ENCODE peak calls at places on chromosomes 2 and 18, in four cellular contexts. P, L, G and X are unnamed samples.

GRCh38 chr18:2538844-2539243 is 32.5 kb downstream of the METTL4 start:
- DNase-seq in G (no peak), L (no peak), P (no peak), X (no peak)

GRCh38 chr2:96895709-96896651 is 26.1 kb upstream of the SEMA4C start:
- DNase-seq in P (no peak), G (no peak), L (no peak), X (no peak)

GRCh38 chr2:46749042-46749461 is 166.6 kb downstream of the MCFD2 start:
- DNase-seq in G (no peak), P (no peak), L (no peak), X (peak; percentile 69)

GRCh38 chr2:50546790-50547189 is 485.1 kb downstream of the NRXN1 start:
- DNase-seq in L (no peak), P (no peak), G (no peak), X (no peak)

GRCh38 chr18:35861367-35862114 is 110.9 kb upstream of the RMP24 start:
- DNase-seq in G (peak; percentile 36), L (peak; percentile 33), P (no peak), X (no peak)

GRCh38 chr2:188292446-188293239 is 969 bp downstream of the GULP1 start:
- DNase-seq in L (no peak), P (peak; percentile 81), G (peak; percentile 88), X (no peak)

GRCh38 chr2:56582570-56582969 is 398.8 kb downstream of the CCDC85A start:
- DNase-seq in P (no peak), L (no peak), G (no peak), X (no peak)

GRCh38 chr2:25335971-25336370 is 5.8 kb downstream of the DNMT3A start:
- DNase-seq in L (no peak), G (peak; percentile 54), P (no peak), X (no peak)

GRCh38 chr2:239563561-239563960 is 162.7 kb upstream of the HDAC4 start:
- DNase-seq in L (no peak), G (no peak), P (no peak), X (no peak)

GRCh38 chr18:11751305-11752115 is 62.4 kb downstream of the GNAL start:
- DNase-seq in L (no peak), P (no peak), G (peak; percentile 78), X (no peak)

GRCh38 chr2:237432484-237433092 is 18.6 kb upstream of the COL6A3 start:
- DNase-seq in L (no peak), P (peak; percentile 15), G (no peak), X (no peak)

GRCh38 chr18:23401400-23402347 is 51.4 kb upstream of the RIOK3 start:
- DNase-seq in P (no peak), L (no peak), G (no peak), X (no peak)

GRCh38 chr2:64952113-64952895 is 36.9 kb upstream of the SLC1A4 start:
- DNase-seq in G (no peak), L (no peak), P (no peak), X (no peak)
- TF ChIP-seq POLR2AphosphoS5 in G (no peak), L (no peak), P (no peak), X (no peak)

GRCh38 chr2:57973621-57974186 is 72.9 kb upstream of the VRK2 start:
- DNase-seq in G (no peak), L (no peak), P (no peak), X (no peak)

GRCh38 chr2:57981369-57981768 is 65.2 kb upstream of the VRK2 start:
- DNase-seq in L (no peak), G (no peak), P (no peak), X (no peak)

GRCh38 chr2:57979158-57979557 is 67.4 kb upstream of the VRK2 start:
- DNase-seq in L (no peak), P (no peak), G (no peak), X (no peak)
- H3K4me3 ChIP-seq in L (no peak overlapping the region), P (no peak overlapping the region), G (no peak overlapping the region), X (no peak overlapping the region)

DNA sequence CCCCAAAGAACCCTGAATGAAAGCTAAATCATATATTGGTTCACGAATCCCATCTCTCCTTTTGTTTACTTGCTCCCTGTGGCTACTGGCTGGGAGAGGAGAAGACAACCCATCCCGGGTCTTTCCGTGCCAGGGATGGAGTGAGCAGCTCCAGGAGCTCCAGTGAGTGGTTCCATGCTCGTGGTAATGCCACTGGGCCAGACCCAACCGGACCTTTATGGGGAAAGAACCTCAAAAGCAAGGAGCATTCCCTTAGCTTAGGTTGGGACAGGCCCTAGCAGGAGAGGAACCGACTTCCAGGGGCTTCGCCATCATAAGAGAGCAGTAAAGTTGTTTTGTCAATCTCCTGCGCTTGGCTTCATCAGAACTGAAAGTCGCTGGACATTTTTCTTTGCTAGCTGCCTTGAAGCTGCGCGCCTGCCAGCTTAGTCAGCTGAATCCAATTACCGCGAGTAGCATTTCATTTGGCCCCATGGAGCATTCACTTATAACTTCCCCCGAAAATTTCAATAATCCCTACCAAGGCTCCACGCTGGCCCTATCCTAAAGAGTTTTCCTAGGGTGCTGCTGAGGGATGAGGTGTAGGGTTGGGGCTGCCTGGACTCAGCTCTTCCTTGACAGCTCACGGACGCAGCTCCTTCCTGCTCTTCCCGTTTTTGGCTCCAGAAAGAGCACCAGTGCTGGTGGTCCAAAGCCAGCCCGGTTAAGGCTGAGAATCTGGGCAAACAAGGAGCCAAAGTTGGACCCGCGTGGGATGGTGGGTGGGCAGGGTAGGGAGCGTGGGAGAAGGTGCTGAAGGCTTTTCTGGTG is 4.9 kb downstream of the HOXD3 start:
- DNase-seq in L (no peak), P (no peak), G (no peak), X (no peak)
- TF ChIP-seq EZH2 in L (no peak), P (no peak), G (peak; percentile 66), X (no peak)

GRCh38 chr2:169716938-169717690 is 16.5 kb upstream of the KLHL23 start:
- DNase-seq in L (no peak), P (no peak), G (no peak), X (no peak)
- TF ChIP-seq POLR2AphosphoS5 in L (no peak), P (no peak), G (no peak), X (no peak)

DNA sequence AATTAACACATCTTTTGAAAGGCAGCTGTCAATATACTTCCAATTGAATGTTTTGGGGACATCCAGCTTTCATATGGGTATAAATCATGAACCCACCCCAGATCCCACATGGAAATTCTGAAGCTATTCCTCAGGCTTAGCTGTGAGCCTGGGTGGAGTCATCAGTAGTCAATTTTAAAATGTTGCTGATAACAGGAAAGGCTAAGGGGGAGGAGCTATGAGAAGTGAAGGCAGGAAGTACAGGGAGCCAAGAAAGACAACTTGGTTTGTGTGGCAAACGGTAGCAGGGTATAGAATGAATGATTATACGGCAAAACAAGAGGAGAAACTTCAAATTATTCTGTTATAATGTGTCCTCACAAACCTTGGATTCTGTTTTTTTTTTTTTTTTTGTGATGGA is 108.6 kb downstream of the QPCT start:
- DNase-seq in P (no peak), L (no peak), G (no peak), X (no peak)
- H3K4me3 ChIP-seq in P (no peak overlapping the region), L (no peak overlapping the region), G (no peak overlapping the region), X (no peak overlapping the region)

GRCh38 chr2:176166260-176166659 is 9.2 kb downstream of the HOXD3 start:
- DNase-seq in P (no peak), G (no peak), L (no peak), X (no peak)

GRCh38 chr2:176169181-176169580 is 12.1 kb downstream of the HOXD3 start:
- DNase-seq in P (no peak), L (no peak), G (no peak), X (no peak)

GRCh38 chr2:176169711-176170110 is 12.6 kb downstream of the HOXD3 start:
- DNase-seq in G (no peak), L (no peak), P (no peak), X (no peak)

GRCh38 chr2:176165598-176166055 is 8.5 kb downstream of the HOXD3 start:
- DNase-seq in P (no peak), G (no peak), L (no peak), X (no peak)

GRCh38 chr2:176167398-176167797 is 10.3 kb downstream of the HOXD3 start:
- DNase-seq in L (no peak), P (no peak), G (no peak), X (no peak)
- TF ChIP-seq EZH2 in L (no peak), P (no peak), G (no peak), X (no peak)

GRCh38 chr2:88707003-88707402 is 15.5 kb downstream of the RPIA start:
- DNase-seq in P (no peak), G (no peak), L (no peak), X (no peak)
- TF ChIP-seq POLR2AphosphoS5 in P (no peak), G (no peak), L (no peak), X (no peak)

DNA sequence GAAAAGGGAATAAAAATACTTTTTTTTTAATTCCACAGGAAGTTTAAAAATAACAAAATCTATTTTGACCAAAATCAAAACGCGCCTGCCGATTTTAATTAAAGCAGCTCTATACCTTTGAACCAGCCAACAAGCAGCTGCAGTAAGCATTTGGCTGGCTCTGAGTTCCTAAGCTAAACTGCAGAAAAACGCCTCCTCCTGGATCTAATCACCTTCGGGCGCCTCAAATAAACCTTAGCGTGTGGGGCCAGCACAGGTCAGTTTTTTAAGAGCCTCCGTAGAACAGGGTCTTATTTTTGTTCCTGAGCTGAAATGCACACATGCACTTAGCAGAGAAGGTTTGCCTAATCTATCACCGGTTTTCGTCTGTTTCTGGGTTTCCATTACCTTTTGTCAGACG is 64.8 kb upstream of the HNRNPA3 start:
- DNase-seq in P (no peak), G (no peak), L (no peak), X (no peak)
- H3K4me3 ChIP-seq in P (no peak overlapping the region), G (peak overlapping the region; percentile 60), L (peak overlapping the region; percentile 69), X (peak overlapping the region; percentile 90)

GRCh38 chr2:20661981-20662937 is 4.7 kb upstream of the GDF7 start:
- DNase-seq in P (no peak), G (no peak), L (no peak), X (no peak)
- TF ChIP-seq EZH2 in P (no peak), G (no peak), L (no peak), X (no peak)